ENCODE peak calls at places on chromosomes 12 and 14, in four cellular contexts. I is T-helper 9 cell, T is NCI-H345, L is NCI-H460. P is an unnamed sample.

GRCh38 chr12:62407587-62407986 is 59.0 kb upstream of the MON2 start:
- DNase-seq in L (no peak), I (no peak), T (no peak), P (no peak)

GRCh38 chr14:72974661-72975060 is 48.4 kb downstream of the DCAF4 start:
- DNase-seq in I (no peak), L (no peak), T (no peak), P (no peak)

GRCh38 chr14:52741865-52742264 is 11.9 kb downstream of the STYX start:
- DNase-seq in I (no peak), T (no peak), L (no peak), P (no peak)

GRCh38 chr14:35854696-35855270 is 28.6 kb downstream of the BRMS1L start:
- DNase-seq in I (no peak), T (no peak), L (no peak), P (no peak)

GRCh38 chr14:78917462-78917861 is 747.3 kb downstream of the NRXN3 start:
- DNase-seq in L (no peak), I (no peak), T (no peak), P (no peak)

GRCh38 chr14:28635387-28635786 is 131.2 kb upstream of the FOXG1 start:
- DNase-seq in I (no peak), T (peak), L (peak), P (peak)

GRCh38 chr12:100877776-100878175 is 83.2 kb downstream of the ANO4 start:
- DNase-seq in T (no peak), L (no peak), I (no peak), P (no peak)

GRCh38 chr12:119369907-119370546 is 35.5 kb downstream of the CCDC60 start:
- DNase-seq in I (no peak), L (no peak), T (peak), P (peak)

GRCh38 chr12:6735448-6736191 is 11.8 kb downstream of the COPS7A start:
- DNase-seq in L (peak), I (no peak), T (peak), P (peak)

GRCh38 chr14:25004389-25004809 is 45.5 kb downstream of the STXBP6 start:
- DNase-seq in L (no peak), I (no peak), T (no peak), P (no peak)

GRCh38 chr14:68936980-68937379 is 42.1 kb downstream of the ACTN1 start:
- DNase-seq in L (no peak), I (no peak), T (no peak), P (no peak)

GRCh38 chr14:66662374-66662773 is 154.4 kb downstream of the GPHN start:
- DNase-seq in I (no peak), L (no peak), T (no peak), P (no peak)

GRCh38 chr14:94481468-94482131 is 5.6 kb upstream of the SERPINA9 start:
- DNase-seq in L (no peak), I (no peak), T (no peak), P (no peak)

GRCh38 chr12:116687888-116688287 is 50.0 kb downstream of the SPRING1 start:
- DNase-seq in L (no peak), I (no peak), T (no peak), P (no peak)

GRCh38 chr12:128047266-128048060 is 219.5 kb upstream of the TMEM132C start:
- DNase-seq in L (no peak), T (no peak), I (no peak), P (peak)

P was measured in NCI-H1105 treated with DMSO at 0.1 percent for 48 hours.